ENCODE peak calls at places on chromosomes 5 and 9, in seven cellular contexts. K, Q, E, T, O, F and D are unnamed samples.

GRCh38 chr5:178432421-178433272 is 157.5 kb downstream of the COL23A1 start:
- DNase-seq in K (no peak), Q (no peak), E (no peak), T (no peak), O (no peak), F (no peak), D (no peak)

GRCh38 chr9:91421022-91421765 is 2.4 kb downstream of the NFIL3 start:
- DNase-seq in K (peak; percentile 63), Q (peak; percentile 62), E (peak; percentile 46), T (no peak), O (peak; percentile 66), F (peak; percentile 67), D (peak; percentile 49)

GRCh38 chr5:123359866-123360569 is 63.2 kb downstream of the CEP120 start:
- DNase-seq in K (no peak), Q (no peak), E (no peak), T (no peak), O (no peak), F (no peak), D (no peak)

GRCh38 chr9:105205787-105206511 is 38.5 kb upstream of the SLC44A1 start:
- DNase-seq in K (no peak), Q (peak; percentile 94), E (no peak), T (no peak), O (no peak), F (no peak), D (no peak)

GRCh38 chr5:42948961-42949347 is 91.2 kb downstream of the ANXA2R start:
- DNase-seq in K (no peak), Q (no peak), E (no peak), T (no peak), O (no peak), F (no peak), D (no peak)

GRCh38 chr9:112699230-112699629 is 18.7 kb downstream of the INIP start:
- DNase-seq in K (no peak), Q (no peak), E (no peak), T (no peak), O (no peak), F (no peak), D (no peak)

GRCh38 chr5:66805514-66806430 is 209.6 kb downstream of the MAST4 start:
- DNase-seq in K (no peak), Q (no peak), E (no peak), T (peak; percentile 28), O (no peak), F (no peak), D (no peak)

GRCh38 chr9:68747043-68747533 is 42.0 kb downstream of the PIP5K1B start:
- DNase-seq in K (peak; percentile 25), Q (no peak), E (no peak), T (peak; percentile 96), O (no peak), F (no peak), D (no peak)

GRCh38 chr9:36191290-36191645 is 547 bp downstream of the CLTA start:
- DNase-seq in K (peak; percentile 47), Q (no peak), E (no peak), T (no peak), O (no peak), F (peak; percentile 45), D (no peak)

GRCh38 chr9:69951411-69951810 is 92.2 kb upstream of the MAMDC2 start:
- DNase-seq in K (no peak), Q (peak; percentile 75), E (no peak), T (no peak), O (no peak), F (peak; percentile 30), D (no peak)

GRCh38 chr9:114754574-114754973 is 51.3 kb downstream of the TNFSF15 start:
- DNase-seq in K (no peak), Q (no peak), E (no peak), T (no peak), O (no peak), F (no peak), D (no peak)

GRCh38 chr9:10534863-10535262 is 77.9 kb downstream of the PTPRD start:
- DNase-seq in K (no peak), Q (no peak), E (no peak), T (no peak), O (no peak), F (peak; percentile 3), D (no peak)

GRCh38 chr9:36120705-36121104 is 15.8 kb upstream of the GLIPR2 start:
- DNase-seq in K (no peak), Q (no peak), E (no peak), T (no peak), O (no peak), F (no peak), D (no peak)

GRCh38 chr9:96080364-96080763 is 204.9 kb downstream of the ERCC6L2 start:
- DNase-seq in K (no peak), Q (no peak), E (no peak), T (no peak), O (no peak), F (no peak), D (no peak)

GRCh38 chr5:134905246-134905996 is 490 bp downstream of the PCBD2 start:
- DNase-seq in K (peak; percentile 64), Q (peak; percentile 74), E (no peak), T (peak; percentile 31), O (no peak), F (peak; percentile 75), D (peak; percentile 36)

GRCh38 chr5:141850786-141851185 is 27.4 kb downstream of the PCDH1 start:
- DNase-seq in K (peak; percentile 70), Q (no peak), E (peak; percentile 54), T (no peak), O (peak; percentile 66), F (no peak), D (no peak)

GRCh38 chr9:134807726-134808125 is 72.9 kb upstream of the FCN2 start:
- DNase-seq in K (no peak), Q (peak; percentile 64), E (no peak), T (no peak), O (no peak), F (peak; percentile 83), D (no peak)

GRCh38 chr5:140223567-140223966 is 48.6 kb downstream of the CYSTM1 start:
- DNase-seq in K (no peak), Q (no peak), E (no peak), T (no peak), O (no peak), F (no peak), D (no peak)

GRCh38 chr9:6938447-6938846 is 180.7 kb downstream of the KDM4C start:
- DNase-seq in K (no peak), Q (peak; percentile 95), E (no peak), T (peak; percentile 64), O (no peak), F (peak; percentile 89), D (no peak)

DNA sequence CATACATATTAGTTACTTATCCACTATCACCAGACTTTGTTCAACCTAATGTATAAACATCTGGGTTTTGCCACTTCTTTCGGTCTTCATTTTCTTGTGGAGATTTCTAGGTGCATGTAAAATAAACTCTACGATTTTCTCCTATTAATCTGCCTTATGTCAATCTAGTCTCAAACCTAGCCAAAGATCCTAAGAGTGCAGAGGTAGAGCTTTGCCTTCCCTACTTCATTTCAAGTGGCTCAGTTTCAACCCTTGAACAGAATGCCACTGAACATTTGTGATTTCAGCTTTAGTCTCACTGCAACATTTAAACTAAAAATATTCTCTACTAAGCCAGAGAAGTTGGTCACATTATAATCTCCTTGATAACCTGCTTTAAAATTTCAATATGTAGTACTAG is 94.0 kb downstream of the EDIL3 start:
- DNase-seq in K (no peak), Q (no peak), E (no peak), T (no peak), O (no peak), F (no peak), D (no peak)
- H2BK120ac ChIP-seq in K (no peak overlapping the region), Q (peak overlapping the region; percentile 49), E (no peak overlapping the region), T (no peak overlapping the region), O (no peak overlapping the region), F (no peak overlapping the region), D (no peak overlapping the region)

GRCh38 chr5:168660691-168661090 is 81.5 kb upstream of the PANK3 start:
- DNase-seq in K (no peak), Q (no peak), E (no peak), T (no peak), O (no peak), F (no peak), D (no peak)

GRCh38 chr5:168666356-168666755 is 87.2 kb upstream of the PANK3 start:
- DNase-seq in K (no peak), Q (no peak), E (no peak), T (no peak), O (no peak), F (no peak), D (no peak)

GRCh38 chr5:168667301-168667859 is 88.2 kb upstream of the PANK3 start:
- DNase-seq in K (no peak), Q (no peak), E (no peak), T (no peak), O (no peak), F (no peak), D (no peak)

GRCh38 chr5:168661593-168662485 is 82.7 kb upstream of the PANK3 start:
- DNase-seq in K (no peak), Q (no peak), E (no peak), T (no peak), O (no peak), F (no peak), D (no peak)

DNA sequence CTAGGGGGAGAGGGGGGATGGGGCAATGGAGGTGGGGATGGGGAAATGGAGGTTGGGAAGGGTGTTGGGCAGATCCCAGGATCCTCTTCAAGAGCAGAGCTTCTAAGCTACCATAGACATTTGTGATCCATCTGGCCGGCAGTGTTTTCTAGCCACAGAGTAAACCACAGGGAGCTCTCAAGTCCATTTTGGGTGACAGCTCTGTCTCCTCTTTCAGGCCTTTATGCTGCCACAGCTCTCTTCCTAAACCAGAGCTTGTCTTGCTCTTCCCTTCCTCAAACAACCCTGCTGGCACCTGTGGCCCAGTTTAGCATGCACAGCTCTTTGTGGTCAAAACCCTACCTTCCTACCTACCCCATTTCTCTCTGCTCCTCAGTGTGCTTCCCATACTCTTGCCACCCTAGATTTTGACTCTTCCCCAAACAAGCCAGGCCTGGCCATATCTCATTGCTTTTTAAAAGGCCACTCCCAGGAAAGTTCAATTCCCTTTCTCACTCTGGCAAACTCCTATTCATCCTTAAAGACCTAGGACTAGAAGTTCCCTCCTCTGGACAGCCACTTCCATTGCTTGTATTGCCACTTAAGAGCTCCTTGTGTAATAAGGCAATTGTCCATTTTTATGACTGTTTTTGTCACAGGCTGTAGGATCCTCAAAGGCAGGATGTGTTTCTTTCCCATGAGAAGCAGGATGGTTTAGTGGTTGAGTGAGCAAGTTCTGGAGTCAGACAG is 84.3 kb upstream of the PANK3 start:
- DNase-seq in K (no peak), Q (no peak), E (no peak), T (no peak), O (no peak), F (no peak), D (no peak)
- H3K9ac ChIP-seq in K (no peak overlapping the region), Q (no peak overlapping the region), E (no peak overlapping the region), T (no peak overlapping the region), O (no peak overlapping the region), F (no peak overlapping the region), D (no peak overlapping the region)

GRCh38 chr5:102998224-102998623 is 121.7 kb downstream of the GIN1 start:
- DNase-seq in K (no peak), Q (peak; percentile 10), E (no peak), T (no peak), O (no peak), F (no peak), D (no peak)
- H2BK120ac ChIP-seq in K (no peak overlapping the region), Q (no peak overlapping the region), E (no peak overlapping the region), T (no peak overlapping the region), O (no peak overlapping the region), F (no peak overlapping the region), D (no peak overlapping the region)

DNA sequence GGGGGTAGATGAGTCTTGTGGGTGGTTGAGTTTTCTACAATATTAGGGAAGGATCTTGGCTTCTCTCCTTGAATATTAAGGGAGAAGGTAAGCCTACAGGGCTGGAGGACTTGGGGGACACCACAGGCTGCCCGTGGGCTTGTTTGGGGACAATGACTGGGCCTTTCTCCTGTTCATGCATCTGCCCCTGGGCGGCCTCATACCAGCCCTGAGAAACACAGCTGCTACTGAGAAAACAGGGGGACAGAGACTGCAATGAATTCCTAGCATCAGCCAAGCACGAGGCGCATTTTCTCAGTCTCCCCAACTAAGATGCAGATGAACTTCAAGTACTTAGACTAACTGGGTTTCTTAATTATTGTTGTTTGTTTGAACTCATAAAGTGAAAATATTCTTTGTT is 24.6 kb downstream of the C5orf58 start:
- DNase-seq in K (no peak), Q (no peak), E (no peak), T (no peak), O (no peak), F (no peak), D (no peak)
- H3K9ac ChIP-seq in K (no peak overlapping the region), Q (no peak overlapping the region), E (no peak overlapping the region), T (no peak overlapping the region), O (no peak overlapping the region), F (no peak overlapping the region), D (no peak overlapping the region)